ENCODE peak calls at places on chromosomes 6 and 20, in five cellular contexts. C is lower lobe of right lung; X is CD8-positive, alpha-beta T cell; N is left ventricle myocardium inferior; R is A549. U is an unnamed sample.
A peak's percentile ranks its signal among the peaks of the same experiment; 100 is the strongest.

GRCh38 chr6:150320450-150320849 is 48.4 kb upstream of the IYD start:
- DNase-seq in C (no peak), X (no peak), N (peak; percentile 73), R (no peak), U (peak; percentile 96)

GRCh38 chr6:130223508-130223907 is 757 bp upstream of the SAMD3 start:
- DNase-seq in C (no peak), X (peak; percentile 49), N (no peak), R (no peak), U (peak; percentile 14)

GRCh38 chr6:8207869-8208191 is 105.5 kb upstream of the EEF1E1 start:
- DNase-seq in C (no peak), X (no peak), N (no peak), R (no peak), U (no peak)

GRCh38 chr6:169763881-169764280 is 12.5 kb downstream of the ERMARD start:
- DNase-seq in C (no peak), X (no peak), N (no peak), R (no peak), U (no peak)

GRCh38 chr6:168007592-168008338 is 10.3 kb downstream of the KIF25 start:
- DNase-seq in C (peak; percentile 51), X (no peak), N (no peak), R (peak; percentile 18), U (no peak)

GRCh38 chr6:160121558-160121957 is at the start of gene SLC22A1:
- DNase-seq in C (no peak), X (no peak), N (no peak), R (no peak), U (no peak)

GRCh38 chr20:60255866-60256265 is 297.6 kb downstream of the CDH26 start:
- DNase-seq in C (no peak), X (no peak), N (no peak), R (no peak), U (no peak)

GRCh38 chr6:88662163-88662580 is 301.2 kb downstream of the RNGTT start:
- DNase-seq in C (no peak), X (no peak), N (no peak), R (no peak), U (no peak)

GRCh38 chr6:124924333-124924759 is 37.9 kb upstream of the RNF217 start:
- DNase-seq in C (no peak), X (no peak), N (no peak), R (no peak), U (no peak)

GRCh38 chr6:44664716-44665115 is 277.2 kb downstream of the CDC5L start:
- DNase-seq in C (no peak), X (no peak), N (no peak), R (no peak), U (no peak)

DNA sequence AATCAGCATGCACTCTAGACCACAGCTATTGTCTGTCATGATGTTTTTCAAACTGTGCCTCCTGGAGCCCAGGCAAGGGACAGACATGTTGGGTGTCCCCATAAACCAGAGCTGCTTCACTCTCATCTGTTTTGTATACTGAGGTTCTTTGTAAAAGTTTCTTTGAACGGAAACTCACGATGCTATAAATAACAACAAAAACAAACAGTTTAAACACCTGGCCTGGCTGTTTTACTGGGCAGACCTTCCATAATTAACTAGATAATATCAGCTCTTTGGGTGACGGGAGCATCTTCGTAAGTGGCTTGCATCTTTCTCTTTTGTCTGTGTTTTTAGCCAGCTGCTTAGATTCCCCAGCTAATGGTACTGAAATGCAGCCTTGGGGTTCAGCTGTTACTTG is 190.3 kb downstream of the ZDHHC14 start:
- DNase-seq in C (no peak), X (no peak), N (no peak), R (no peak), U (no peak)
- H3K4me1 ChIP-seq in C (no peaks in the 10 kb centered on the region), X (peaks cover 15% of the 10 kb centered on the region), N (peaks cover 5% of the 10 kb centered on the region), R (no peaks in the 10 kb centered on the region), U (peaks cover 4% of the 10 kb centered on the region)

GRCh38 chr20:62725596-62726268 is 17.1 kb downstream of the NTSR1 start:
- DNase-seq in C (peak; percentile 32), X (no peak), N (peak; percentile 6), R (no peak), U (no peak)
- H3K4me1 ChIP-seq in C (no peaks in the 10 kb centered on the region), X (peaks cover 17% of the 10 kb centered on the region), N (no peaks in the 10 kb centered on the region), R (no peaks in the 10 kb centered on the region), U (no peaks in the 10 kb centered on the region)

GRCh38 chr6:144639654-144640053 is 354.5 kb downstream of the UTRN start:
- DNase-seq in C (no peak), X (no peak), N (no peak), R (no peak), U (no peak)
- H3K4me1 ChIP-seq in C (no peaks in the 10 kb centered on the region), X (no peaks in the 10 kb centered on the region), N (peaks cover 36% of the 10 kb centered on the region), R (no peaks in the 10 kb centered on the region), U (no peaks in the 10 kb centered on the region)

GRCh38 chr20:25498280-25498606 is 87.1 kb downstream of the NINL start:
- DNase-seq in C (no peak), X (no peak), N (no peak), R (no peak), U (no peak)
- H3K4me1 ChIP-seq in C (no peaks in the 10 kb centered on the region), X (no peaks in the 10 kb centered on the region), N (no peaks in the 10 kb centered on the region), R (no peaks in the 10 kb centered on the region), U (no peaks in the 10 kb centered on the region)

DNA sequence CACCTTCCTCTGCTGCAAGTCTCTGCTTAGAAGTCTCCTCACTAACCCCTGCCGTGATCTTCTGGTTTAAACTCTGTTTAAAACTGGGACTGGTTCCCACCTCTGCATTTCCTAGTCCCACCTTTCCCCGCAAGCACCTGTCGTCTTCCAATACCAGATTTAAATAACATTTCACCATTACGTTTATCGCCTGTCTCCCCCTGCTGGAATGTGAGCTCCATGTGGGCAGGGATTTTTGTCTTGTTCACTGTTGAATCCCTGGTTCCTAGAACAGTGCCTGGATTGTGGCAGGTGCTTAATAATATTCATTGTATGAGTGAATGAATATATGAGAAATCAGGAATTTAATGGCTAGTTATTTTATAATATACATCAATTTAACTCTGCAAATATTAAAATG is 2.7 kb downstream of the GUCA1A start:
- DNase-seq in C (no peak), X (no peak), N (no peak), R (no peak), U (no peak)
- H3K4me1 ChIP-seq in C (no peaks in the 10 kb centered on the region), X (peaks cover 9% of the 10 kb centered on the region), N (no peaks in the 10 kb centered on the region), R (peaks cover 5% of the 10 kb centered on the region), U (no peaks in the 10 kb centered on the region)

GRCh38 chr6:21949211-21949801 is 347.5 kb downstream of the PRL start:
- DNase-seq in C (no peak), X (no peak), N (no peak), R (no peak), U (no peak)
- H3K4me1 ChIP-seq in C (peaks cover 46% of the 10 kb centered on the region), X (no peaks in the 10 kb centered on the region), N (peaks cover 35% of the 10 kb centered on the region), R (peaks cover 42% of the 10 kb centered on the region), U (peaks cover 16% of the 10 kb centered on the region)

DNA sequence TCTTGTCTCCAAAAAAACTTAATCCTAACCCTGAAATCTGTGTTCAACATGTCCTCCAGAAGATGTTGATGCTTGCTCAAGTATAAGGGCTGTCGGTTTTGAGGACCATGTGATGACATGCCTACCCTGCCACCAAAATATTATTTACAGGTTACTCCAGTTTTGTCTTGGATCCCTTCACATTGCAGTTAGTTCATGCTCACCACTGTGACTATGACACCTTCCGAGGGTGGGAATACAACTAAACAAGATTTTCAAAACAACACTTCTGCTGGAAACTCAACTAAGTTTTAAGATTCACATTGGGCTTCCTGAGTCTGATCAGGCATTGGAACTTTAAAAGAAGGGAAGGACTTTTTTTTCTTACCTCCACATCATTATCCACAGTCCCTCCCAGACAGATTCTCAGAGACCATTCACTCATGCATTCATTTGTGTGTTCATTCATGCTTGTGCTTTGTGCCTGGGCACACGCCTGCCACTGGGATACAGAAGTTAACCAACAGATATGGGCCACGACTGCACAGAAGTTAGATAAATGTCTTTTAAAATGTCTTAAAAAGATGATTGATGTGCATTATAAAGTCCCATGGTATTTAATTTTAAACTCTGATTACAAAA is 118.7 kb upstream of the GJE1 start:
- DNase-seq in C (no peak), X (no peak), N (no peak), R (no peak), U (no peak)
- H3K4me1 ChIP-seq in C (no peaks in the 10 kb centered on the region), X (no peaks in the 10 kb centered on the region), N (no peaks in the 10 kb centered on the region), R (peaks cover 35% of the 10 kb centered on the region), U (no peaks in the 10 kb centered on the region)

GRCh38 chr20:64257107-64257757 is 1.7 kb downstream of the PCMTD2 start:
- DNase-seq in C (no peak), X (no peak), N (no peak), R (no peak), U (no peak)
- H3K4me1 ChIP-seq in C (peaks cover 49% of the 10 kb centered on the region), X (peaks cover 68% of the 10 kb centered on the region), N (peaks cover 71% of the 10 kb centered on the region), R (peaks cover 8% of the 10 kb centered on the region), U (peaks cover 55% of the 10 kb centered on the region)

GRCh38 chr6:73520688-73521350 is at the start of gene EEF1A1:
- DNase-seq in C (peak; percentile 100), X (peak; percentile 99), N (peak; percentile 97), R (peak; percentile 85), U (peak; percentile 94)

GRCh38 chr6:73521351-73522254 is 771 bp upstream of the EEF1A1 start:
- DNase-seq in C (peak; percentile 83), X (peak; percentile 67), N (peak; percentile 71), R (peak; percentile 47), U (peak; percentile 32)

GRCh38 chr6:73516712-73517489 is 3.9 kb downstream of the EEF1A1 start:
- DNase-seq in C (no peak), X (no peak), N (no peak), R (no peak), U (no peak)

GRCh38 chr6:73523434-73524123 is 2.7 kb upstream of the EEF1A1 start:
- DNase-seq in C (peak; percentile 84), X (peak; percentile 71), N (peak; percentile 61), R (no peak), U (peak; percentile 33)

GRCh38 chr6:73519943-73520687 is 717 bp downstream of the EEF1A1 start:
- DNase-seq in C (peak; percentile 85), X (peak; percentile 77), N (peak; percentile 64), R (no peak), U (peak; percentile 53)
- H3K4me1 ChIP-seq in C (peaks cover 64% of the 10 kb centered on the region), X (peaks cover 55% of the 10 kb centered on the region), N (peaks cover 82% of the 10 kb centered on the region), R (peaks cover 38% of the 10 kb centered on the region), U (peaks cover 13% of the 10 kb centered on the region)